ENCODE peak calls at places on chromosomes 1 and 21, in five cellular contexts. O is breast epithelium, M is PC-9, T is pancreas, I is GM23248. B is an unnamed sample. For H3K27me3 and H3K4me1, the result is how much of the 10 kb centered on the place peaks cover.

GRCh38 chr1:98172578-98172977 is 251.7 kb upstream of the DPYD start:
- DNase-seq in I (no peak), T (no peak), M (peak), O (no peak), B (no peak)

GRCh38 chr1:31627301-31627929 is 9.9 kb downstream of the HCRTR1 start:
- DNase-seq in O (no peak), M (no peak), I (no peak), T (peak), B (peak)

GRCh38 chr1:27643626-27644368 is 8.8 kb upstream of the FGR start:
- DNase-seq in M (no peak), T (no peak), O (no peak), I (peak), B (peak)

GRCh38 chr1:75985827-75986226 is 53.6 kb upstream of the ASB17 start:
- DNase-seq in I (peak), T (no peak), O (no peak), M (peak), B (no peak)

GRCh38 chr1:200379431-200379755 is 30.4 kb downstream of the ZNF281 start:
- DNase-seq in T (no peak), M (peak), I (peak), O (no peak), B (no peak)

GRCh38 chr1:5765465-5765864 is 226.8 kb downstream of the NPHP4 start:
- DNase-seq in M (no peak), O (no peak), I (no peak), T (no peak), B (no peak)

GRCh38 chr1:65330822-65331221 is 21.5 kb downstream of the DNAJC6 start:
- DNase-seq in O (no peak), I (no peak), T (no peak), M (no peak), B (no peak)

GRCh38 chr1:58997060-58997411 is 213.2 kb upstream of the JUN start:
- DNase-seq in O (no peak), M (no peak), T (no peak), I (no peak), B (no peak)

GRCh38 chr1:24112381-24113169 is 640 bp upstream of the MYOM3 start:
- DNase-seq in O (peak), M (peak), T (peak), I (peak), B (peak)

GRCh38 chr1:9883585-9884449 is 26.3 kb downstream of the CTNNBIP1 start:
- DNase-seq in O (no peak), I (no peak), M (no peak), T (no peak), B (no peak)

GRCh38 chr1:9886063-9886742 is 23.9 kb downstream of the CTNNBIP1 start:
- DNase-seq in O (no peak), I (no peak), M (no peak), T (no peak), B (no peak)

GRCh38 chr1:9887070-9887469 is 23.0 kb downstream of the CTNNBIP1 start:
- DNase-seq in I (no peak), T (no peak), M (no peak), O (no peak), B (no peak)

GRCh38 chr1:9882945-9883303 is 27.1 kb downstream of the CTNNBIP1 start:
- DNase-seq in T (no peak), O (no peak), M (no peak), I (no peak), B (no peak)

DNA sequence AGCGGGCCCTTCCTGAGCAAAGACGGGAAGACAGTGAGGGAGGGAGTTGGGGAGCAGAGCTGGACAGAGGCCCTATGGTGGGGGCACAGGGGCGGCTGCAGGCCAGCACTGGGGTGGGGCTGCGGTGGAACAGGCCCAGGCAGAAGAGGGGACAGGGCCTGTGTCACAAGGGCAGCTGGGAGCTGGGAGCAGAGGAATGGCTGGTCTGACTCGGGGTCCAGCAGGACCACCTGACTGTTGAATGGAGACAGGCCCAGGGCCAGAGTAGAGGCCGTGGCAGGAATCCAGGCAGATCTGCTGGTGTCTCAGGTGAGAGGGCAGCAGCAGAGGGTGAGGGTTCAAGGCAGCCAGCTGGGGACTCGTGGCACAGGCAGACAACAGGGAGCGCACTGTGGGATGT is 25.3 kb downstream of the CTNNBIP1 start:
- DNase-seq in T (no peak), I (no peak), O (no peak), M (no peak), B (no peak)
- H3K27me3 ChIP-seq in T (under half), I (under half), O (under half), M (under half), B (under half)

GRCh38 chr1:25654109-25654660 is 37.6 kb downstream of the MAN1C1 start:
- DNase-seq in M (no peak), I (no peak), O (no peak), T (no peak), B (no peak)
- H3K4me1 ChIP-seq in M (under half), I (under half), O (under half), T (under half), B (under half)

DNA sequence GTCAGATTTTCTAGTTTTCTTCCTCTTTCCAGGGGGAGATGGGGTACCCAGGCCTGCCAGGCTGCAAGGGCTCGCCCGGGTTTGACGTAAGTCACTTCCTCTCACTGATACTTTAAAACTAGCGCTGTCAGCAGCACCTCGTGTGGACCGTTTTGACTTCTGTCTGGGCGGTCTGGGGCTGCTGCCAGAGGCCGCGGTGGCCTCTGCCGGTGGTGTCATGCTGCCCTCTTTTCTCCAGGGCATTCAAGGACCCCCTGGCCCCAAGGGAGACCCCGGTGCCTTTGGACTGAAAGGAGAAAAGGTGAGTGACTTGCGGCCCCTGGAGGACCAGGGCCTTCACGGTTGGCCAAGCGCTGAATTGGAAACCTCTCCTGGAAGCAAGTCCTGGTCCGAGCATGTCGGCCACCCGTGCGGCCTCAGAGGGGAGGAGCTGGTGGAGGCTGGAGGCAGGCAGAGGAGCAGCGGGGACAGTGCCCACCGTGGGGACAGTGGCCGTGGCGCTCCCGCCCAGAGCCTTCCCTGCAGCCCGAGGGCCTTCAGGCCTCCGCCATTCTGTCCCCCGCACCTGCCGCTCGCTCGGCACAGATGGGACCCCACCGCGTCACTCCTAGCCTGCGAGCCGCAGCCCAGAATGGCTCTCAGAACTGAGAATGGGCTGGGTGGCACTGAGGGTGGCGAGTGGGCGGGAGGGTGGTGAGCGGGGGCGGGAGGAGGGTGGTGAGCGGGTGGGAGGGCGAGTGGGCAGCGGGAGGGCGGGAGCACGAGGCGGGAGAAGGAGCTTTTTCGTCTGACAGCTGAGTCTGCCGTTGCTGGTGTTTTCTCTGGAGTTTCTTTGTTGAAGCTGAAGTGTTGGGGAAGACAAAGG is 9.4 kb downstream of the COL6A1 start:
- DNase-seq in M (no peak), T (peak), I (no peak), O (peak), B (peak)
- H3K4me3 ChIP-seq in M (no peak), T (no peak), I (no peak), O (no peak), B (no peak)

DNA sequence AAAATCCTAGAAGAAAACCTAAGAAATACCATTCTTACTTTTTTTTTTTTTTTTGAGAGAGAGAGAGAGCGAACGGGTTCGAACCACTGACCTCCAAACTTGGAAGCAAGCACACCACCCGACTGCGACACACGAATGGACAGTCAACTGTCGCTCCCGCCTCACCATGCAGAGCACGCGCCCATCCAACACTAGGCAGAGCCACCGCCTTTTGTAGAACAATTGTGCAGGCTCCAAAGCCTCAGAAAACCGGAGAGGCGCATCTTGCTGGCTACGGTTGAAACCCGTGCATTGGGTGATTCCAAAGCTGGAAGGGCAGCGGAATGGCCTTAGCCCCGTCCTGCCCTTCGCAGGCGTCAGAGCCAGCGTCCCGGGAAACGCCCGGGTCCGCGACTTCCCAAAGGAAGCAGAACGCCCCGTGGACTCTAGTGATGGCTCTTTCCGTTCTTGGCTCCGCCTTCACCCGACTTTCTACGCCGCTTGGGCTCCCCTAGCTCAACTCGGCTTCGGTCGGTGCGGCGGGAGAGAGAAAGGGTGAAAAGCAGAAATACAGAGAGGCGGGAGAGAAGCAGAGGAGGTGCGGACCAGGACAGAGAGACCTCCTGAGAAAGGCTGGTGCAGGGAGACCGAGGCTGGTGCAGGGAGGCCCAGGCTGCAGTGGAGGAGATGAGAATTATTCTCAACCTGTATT is 99.8 kb downstream of the PRKAB2 start:
- DNase-seq in M (no peak), O (no peak), I (peak), T (peak), B (no peak)
- H3K27me3 ChIP-seq in M (half or more), O (under half), I (under half), T (under half), B (half or more)

GRCh38 chr1:169486281-169486904 is 649 bp upstream of the SLC19A2 start:
- DNase-seq in I (peak), T (no peak), M (peak), O (no peak), B (no peak)
- H3K4me1 ChIP-seq in I (under half), T (under half), M (under half), O (under half), B (under half)

GRCh38 chr21:42513151-42513984 is at the start of gene SLC37A1:
- DNase-seq in I (peak), M (no peak), T (no peak), O (no peak), B (no peak)
- H3K4me3 ChIP-seq in I (peak), M (peak), T (peak), O (peak), B (peak)

DNA sequence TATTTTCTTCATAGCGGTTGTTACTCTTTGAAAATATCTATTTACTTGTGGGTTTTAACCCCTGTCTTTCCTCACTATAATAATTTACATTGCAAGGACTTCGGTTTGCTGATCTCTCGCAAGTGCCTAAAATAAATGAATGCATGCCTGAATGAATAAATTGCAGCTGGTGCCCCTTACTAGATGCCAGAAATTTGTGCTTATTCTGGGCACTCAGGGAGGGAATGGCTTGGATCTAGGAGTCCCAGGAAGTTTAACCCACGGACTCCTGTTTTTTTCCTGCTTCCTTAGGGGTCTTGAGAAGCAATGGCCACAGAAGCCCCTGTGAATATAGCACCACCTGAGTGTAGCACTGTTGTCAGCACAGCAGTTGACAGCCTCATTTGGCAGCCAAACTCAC is 3.9 kb upstream of the PLA2G2C start:
- DNase-seq in O (no peak), M (no peak), T (no peak), I (no peak), B (no peak)
- H3K27me3 ChIP-seq in O (under half), M (under half), T (under half), I (half or more), B (under half)

DNA sequence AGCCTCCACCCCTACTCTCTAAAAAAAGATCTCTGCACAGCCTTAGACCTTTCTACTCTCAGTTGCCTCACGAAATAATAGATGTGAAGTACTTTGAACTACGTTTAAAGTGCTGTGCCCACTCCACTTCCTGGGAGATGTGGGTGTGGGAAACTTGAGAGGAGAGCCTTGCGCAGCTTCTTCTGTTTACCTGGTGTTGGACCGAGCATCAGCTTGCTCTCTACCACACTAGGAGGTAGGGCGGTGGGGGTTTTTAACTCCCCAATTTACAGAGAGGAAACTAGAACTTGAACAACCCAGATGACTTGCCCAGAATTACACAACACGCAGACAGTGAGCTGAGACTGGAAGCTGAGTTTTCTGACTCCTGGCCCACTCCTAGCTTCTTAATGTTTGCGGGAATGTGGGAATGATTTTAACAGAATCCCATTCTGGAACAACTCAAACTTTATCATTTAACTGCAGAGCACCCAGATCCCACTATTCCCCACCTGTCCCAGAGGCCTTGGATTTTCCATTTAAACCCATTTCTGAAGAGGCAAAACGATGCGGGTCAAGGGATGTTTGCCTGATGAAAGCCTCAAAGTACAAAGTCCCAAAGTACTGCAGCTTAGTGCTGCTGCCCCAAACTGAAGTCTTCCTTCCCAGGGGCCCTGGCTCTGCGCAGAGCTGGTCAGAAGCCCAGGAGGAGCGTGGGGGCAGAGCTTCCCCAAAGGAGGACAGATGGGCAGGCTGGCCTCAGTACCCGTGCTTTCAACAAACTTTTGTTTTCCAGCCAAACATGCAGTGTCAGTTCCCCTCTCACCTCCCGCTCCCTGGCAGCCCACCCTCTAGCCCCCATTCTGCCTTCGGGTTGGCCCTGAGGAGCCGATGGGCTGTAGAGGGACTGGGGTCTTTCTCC is 19.0 kb downstream of the BTG2 start:
- DNase-seq in O (no peak), M (no peak), T (no peak), I (peak), B (peak)
- H3K4me1 ChIP-seq in O (under half), M (under half), T (half or more), I (under half), B (half or more)